ENCODE peak calls at places on chromosome 12, in six cellular contexts. One of them, this sample, is unnamed.

GRCh38 chr12:848519-849191 is 96.3 kb downstream of the WNK1 start:
- DNase-seq in IMR-90: peak
- DNase-seq in stimulated activated CD8-positive, alpha-beta memory T cell treated with anti-CD3 and anti-CD28 coated beads, Interleukin-7, amount 100 ng/mL, for 1 hour: no peak
- DNase-seq in amygdala: no peak
- DNase-seq in naive thymus-derived CD4-positive, alpha-beta T cell: no peak
- DNase-seq in mesothelial cell of epicardium: no peak
- DNase-seq in this sample: no peak

GRCh38 chr12:50087159-50087558 is 2.0 kb downstream of the SMARCD1 start:
- DNase-seq in mesothelial cell of epicardium: no peak
- DNase-seq in naive thymus-derived CD4-positive, alpha-beta T cell: no peak
- DNase-seq in IMR-90: no peak
- DNase-seq in stimulated activated CD8-positive, alpha-beta memory T cell treated with anti-CD3 and anti-CD28 coated beads, Interleukin-7, amount 100 ng/mL, for 1 hour: no peak
- DNase-seq in amygdala: no peak
- DNase-seq in this sample: no peak

GRCh38 chr12:12704593-12705230 is 8.7 kb upstream of the GPR19 start:
- DNase-seq in amygdala: no peak
- DNase-seq in stimulated activated CD8-positive, alpha-beta memory T cell treated with anti-CD3 and anti-CD28 coated beads, Interleukin-7, amount 100 ng/mL, for 1 hour: no peak
- DNase-seq in mesothelial cell of epicardium: no peak
- DNase-seq in IMR-90: peak
- DNase-seq in naive thymus-derived CD4-positive, alpha-beta T cell: peak
- DNase-seq in this sample: peak

GRCh38 chr12:58455146-58455545 is 465.2 kb downstream of the LRIG3 start:
- DNase-seq in mesothelial cell of epicardium: no peak
- DNase-seq in IMR-90: peak
- DNase-seq in naive thymus-derived CD4-positive, alpha-beta T cell: no peak
- DNase-seq in stimulated activated CD8-positive, alpha-beta memory T cell treated with anti-CD3 and anti-CD28 coated beads, Interleukin-7, amount 100 ng/mL, for 1 hour: no peak
- DNase-seq in amygdala: no peak
- DNase-seq in this sample: no peak

GRCh38 chr12:52351196-52352059 is 15.9 kb downstream of the KRT85 start:
- DNase-seq in mesothelial cell of epicardium: no peak
- DNase-seq in amygdala: no peak
- DNase-seq in naive thymus-derived CD4-positive, alpha-beta T cell: peak
- DNase-seq in IMR-90: no peak
- DNase-seq in stimulated activated CD8-positive, alpha-beta memory T cell treated with anti-CD3 and anti-CD28 coated beads, Interleukin-7, amount 100 ng/mL, for 1 hour: peak
- DNase-seq in this sample: no peak

GRCh38 chr12:3250576-3250975 is 173.4 kb downstream of the TSPAN9 start:
- DNase-seq in IMR-90: no peak
- DNase-seq in naive thymus-derived CD4-positive, alpha-beta T cell: no peak
- DNase-seq in stimulated activated CD8-positive, alpha-beta memory T cell treated with anti-CD3 and anti-CD28 coated beads, Interleukin-7, amount 100 ng/mL, for 1 hour: no peak
- DNase-seq in mesothelial cell of epicardium: no peak
- DNase-seq in amygdala: no peak
- DNase-seq in this sample: no peak

GRCh38 chr12:113230315-113231274 is 9.3 kb downstream of the TPCN1 start:
- DNase-seq in stimulated activated CD8-positive, alpha-beta memory T cell treated with anti-CD3 and anti-CD28 coated beads, Interleukin-7, amount 100 ng/mL, for 1 hour: no peak
- DNase-seq in amygdala: no peak
- DNase-seq in IMR-90: no peak
- DNase-seq in naive thymus-derived CD4-positive, alpha-beta T cell: no peak
- DNase-seq in mesothelial cell of epicardium: no peak
- DNase-seq in this sample: no peak

GRCh38 chr12:15534322-15534721 is 212.0 kb downstream of the PTPRO start:
- DNase-seq in stimulated activated CD8-positive, alpha-beta memory T cell treated with anti-CD3 and anti-CD28 coated beads, Interleukin-7, amount 100 ng/mL, for 1 hour: no peak
- DNase-seq in IMR-90: peak
- DNase-seq in mesothelial cell of epicardium: no peak
- DNase-seq in amygdala: no peak
- DNase-seq in naive thymus-derived CD4-positive, alpha-beta T cell: peak
- DNase-seq in this sample: no peak

GRCh38 chr12:19030603-19031002 is 98.9 kb upstream of the PLEKHA5 start:
- DNase-seq in stimulated activated CD8-positive, alpha-beta memory T cell treated with anti-CD3 and anti-CD28 coated beads, Interleukin-7, amount 100 ng/mL, for 1 hour: no peak
- DNase-seq in mesothelial cell of epicardium: no peak
- DNase-seq in IMR-90: no peak
- DNase-seq in amygdala: no peak
- DNase-seq in naive thymus-derived CD4-positive, alpha-beta T cell: no peak
- DNase-seq in this sample: no peak

GRCh38 chr12:93223440-93224426 is 154.0 kb upstream of the NUDT4 start:
- DNase-seq in stimulated activated CD8-positive, alpha-beta memory T cell treated with anti-CD3 and anti-CD28 coated beads, Interleukin-7, amount 100 ng/mL, for 1 hour: no peak
- DNase-seq in IMR-90: no peak
- DNase-seq in naive thymus-derived CD4-positive, alpha-beta T cell: no peak
- DNase-seq in amygdala: no peak
- DNase-seq in mesothelial cell of epicardium: no peak
- DNase-seq in this sample: no peak

GRCh38 chr12:123854918-123855317 is 92.8 kb downstream of the DNAH10 start:
- DNase-seq in stimulated activated CD8-positive, alpha-beta memory T cell treated with anti-CD3 and anti-CD28 coated beads, Interleukin-7, amount 100 ng/mL, for 1 hour: no peak
- DNase-seq in mesothelial cell of epicardium: no peak
- DNase-seq in amygdala: no peak
- DNase-seq in naive thymus-derived CD4-positive, alpha-beta T cell: no peak
- DNase-seq in IMR-90: no peak
- DNase-seq in this sample: no peak

GRCh38 chr12:27333311-27334009 is 824 bp downstream of the BMAL2 start:
- DNase-seq in amygdala: no peak
- DNase-seq in naive thymus-derived CD4-positive, alpha-beta T cell: peak
- DNase-seq in stimulated activated CD8-positive, alpha-beta memory T cell treated with anti-CD3 and anti-CD28 coated beads, Interleukin-7, amount 100 ng/mL, for 1 hour: no peak
- DNase-seq in mesothelial cell of epicardium: peak
- DNase-seq in IMR-90: no peak
- DNase-seq in this sample: peak